ENCODE peak calls at places on chromosomes 2 and 18, in ten cellular contexts. M is NCI-H1092 treated with DMSO at 0.1 percent for 48 hours, F is GM23248, U is iPS-NIHi11, H is SHP77, Y is H7, D is kidney glomerular epithelial cell, O is HFF-Myc, A is WTC11, N is hypothalamus. B is an unnamed sample.

GRCh38 chr2:239326831-239327535 is 73.8 kb downstream of the HDAC4 start:
- DNase-seq in M (no peak), F (no peak), U (no peak), H (no peak), Y (peak), D (no peak), O (no peak), A (no peak), N (no peak), B (no peak)

GRCh38 chr2:160278889-160279196 is 78.8 kb upstream of the ITGB6 start:
- DNase-seq in M (no peak), F (peak), U (no peak), H (no peak), Y (no peak), D (peak), O (no peak), A (no peak), N (no peak), B (peak)

GRCh38 chr2:12754643-12755042 is 37.9 kb downstream of the TRIB2 start:
- DNase-seq in M (no peak), F (no peak), U (peak), H (no peak), Y (peak), D (no peak), O (no peak), A (peak), N (no peak), B (peak)

GRCh38 chr2:186950694-186951093 is 101.7 kb upstream of the ZSWIM2 start:
- DNase-seq in M (no peak), F (peak), U (no peak), H (no peak), Y (no peak), D (no peak), O (peak), A (no peak), N (no peak), B (no peak)

GRCh38 chr2:54966165-54966819 is 84.0 kb downstream of the RTN4 start:
- DNase-seq in M (no peak), F (no peak), U (no peak), H (no peak), Y (no peak), D (no peak), O (no peak), A (no peak), N (no peak), B (no peak)

GRCh38 chr18:74023220-74023619 is 124.4 kb downstream of the FBXO15 start:
- DNase-seq in M (no peak), F (no peak), U (peak), H (no peak), Y (peak), D (no peak), O (no peak), A (peak), N (no peak), B (peak)

GRCh38 chr18:77250926-77251729 is 1.5 kb downstream of the GALR1 start:
- DNase-seq in M (no peak), F (peak), U (peak), H (no peak), Y (peak), D (no peak), O (no peak), A (peak), N (no peak), B (peak)

GRCh38 chr2:147989809-147990403 is 30.6 kb downstream of the ORC4 start:
- DNase-seq in M (peak), F (peak), U (peak), H (no peak), Y (peak), D (peak), O (peak), A (no peak), N (no peak), B (peak)